ENCODE peak calls at places on chromosomes 4 and X, in five cellular contexts. C is neural crest cell; Q is right cardiac atrium; Z is stimulated activated naive CD8-positive, alpha-beta T cell treated with anti-CD3 and anti-CD28 coated beads, Interleukin-15, amount 100 ng/mL, for 72 hours; P is cardiac fibroblast. S is an unnamed sample.
A peak's percentile ranks its signal among the peaks of the same experiment; 100 is the strongest.

GRCh38 chrX:131032646-131033230 is 25.4 kb upstream of the ARHGAP36 start:
- DNase-seq in Z (no peak), P (no peak), Q (no peak), C (no peak), S (no peak)

GRCh38 chrX:109716431-109717028 is 16.5 kb downstream of the ACSL4 start:
- DNase-seq in Q (no peak), C (no peak), Z (no peak), P (peak; percentile 45), S (no peak)

GRCh38 chr4:147513051-147513450 is 32.2 kb downstream of the EDNRA start:
- DNase-seq in P (no peak), Z (no peak), C (no peak), Q (no peak), S (no peak)

GRCh38 chr4:175246941-175247340 is 328.8 kb downstream of the ADAM29 start:
- DNase-seq in C (no peak), P (no peak), Z (no peak), Q (no peak), S (no peak)

GRCh38 chr4:6768539-6768905 is 14.0 kb upstream of the KIAA0232 start:
- DNase-seq in Z (no peak), C (no peak), P (peak; percentile 39), Q (no peak), S (no peak)

GRCh38 chr4:70701271-70701670 is 12.9 kb downstream of the UTP3 start:
- DNase-seq in Q (no peak), Z (no peak), C (no peak), P (no peak), S (no peak)

GRCh38 chr4:86178216-86178615 is 181.6 kb downstream of the MAPK10 start:
- DNase-seq in C (no peak), P (no peak), Q (no peak), Z (no peak), S (no peak)

GRCh38 chr4:122739174-122739573 is 6.7 kb downstream of the BBS12 start:
- DNase-seq in P (peak; percentile 85), C (no peak), Z (no peak), Q (no peak), S (no peak)

GRCh38 chrX:97616883-97617510 is 733.3 kb downstream of the RPA4 start:
- DNase-seq in Z (no peak), P (peak; percentile 54), C (no peak), Q (no peak), S (no peak)

GRCh38 chr4:167028976-167029375 is 205.3 kb downstream of the SPOCK3 start:
- DNase-seq in C (no peak), Q (no peak), P (no peak), Z (no peak), S (no peak)

GRCh38 chr4:177574446-177574845 is 132.2 kb upstream of the AGA start:
- DNase-seq in Q (no peak), P (peak; percentile 60), Z (no peak), C (no peak), S (no peak)

GRCh38 chrX:31499120-31499519 is 427.3 kb upstream of the FTHL17 start:
- DNase-seq in Q (no peak), C (no peak), P (peak; percentile 77), Z (no peak), S (no peak)

GRCh38 chr4:16496501-16496900 is 270.2 kb upstream of the TAPT1 start:
- DNase-seq in Q (no peak), Z (no peak), C (no peak), P (peak; percentile 69), S (no peak)

GRCh38 chr4:152299553-152299952 is 236.3 kb downstream of the FBXW7 start:
- DNase-seq in Q (no peak), P (no peak), Z (no peak), C (no peak), S (no peak)

GRCh38 chr4:1833307-1834046 is 22.5 kb downstream of the LETM1 start:
- DNase-seq in P (no peak), C (no peak), Q (no peak), Z (no peak), S (no peak)

GRCh38 chr4:81142744-81143143 is 72.3 kb downstream of the PRKG2 start:
- DNase-seq in P (peak; percentile 85), Z (no peak), Q (no peak), C (no peak), S (no peak)

GRCh38 chr4:26028793-26029511 is 114.9 kb downstream of the SMIM20 start:
- DNase-seq in Z (peak; percentile 73), C (peak; percentile 76), P (peak; percentile 72), Q (peak; percentile 92), S (peak; percentile 75)

GRCh38 chr4:84258905-84259830 is 239.9 kb downstream of the NKX6-1 start:
- DNase-seq in C (no peak), P (peak; percentile 27), Z (no peak), Q (no peak), S (no peak)

GRCh38 chrX:2707334-2707760 is 16.3 kb downstream of the CD99 start:
- DNase-seq in P (peak; percentile 73), C (no peak), Z (peak; percentile 56), Q (peak; percentile 64), S (peak; percentile 42)

GRCh38 chr4:54449999-54450398 is 207.8 kb upstream of the KIT start:
- DNase-seq in P (no peak), C (no peak), Z (no peak), Q (no peak), S (no peak)

GRCh38 chr4:179307297-179308136 is 1865.3 kb upstream of the AGA start:
- DNase-seq in Z (peak; percentile 16), Q (no peak), P (peak; percentile 24), C (peak; percentile 59), S (no peak)

GRCh38 chr4:127917151-127917550 is 36.5 kb downstream of the PLK4 start:
- DNase-seq in P (no peak), C (no peak), Z (no peak), Q (no peak), S (no peak)

GRCh38 chrX:9285342-9285771 is 179.5 kb upstream of the TBL1X start:
- DNase-seq in Z (peak; percentile 63), P (no peak), Q (no peak), C (no peak), S (no peak)

GRCh38 chr4:7857238-7857701 is 82.4 kb downstream of the AFAP1 start:
- DNase-seq in Z (no peak), P (peak; percentile 94), C (no peak), Q (peak; percentile 80), S (peak; percentile 51)

GRCh38 chrX:150842198-150842553 is 56.3 kb downstream of the CD99L2 start:
- DNase-seq in P (no peak), C (no peak), Z (no peak), Q (no peak), S (no peak)

GRCh38 chr4:139015948-139016451 is 419 bp downstream of the NOCT start:
- DNase-seq in P (peak; percentile 32), Z (no peak), C (no peak), Q (peak; percentile 66), S (peak; percentile 30)

GRCh38 chr4:81380364-81380853 is 91.3 kb downstream of the RASGEF1B start:
- DNase-seq in Z (no peak), Q (no peak), C (no peak), P (no peak), S (no peak)

GRCh38 chr4:75895744-75896314 is 6.4 kb downstream of the PPEF2 start:
- DNase-seq in Z (peak; percentile 13), C (no peak), P (peak; percentile 36), Q (no peak), S (no peak)

GRCh38 chr4:168569066-168569908 is 72.4 kb downstream of the PALLD start:
- DNase-seq in Z (no peak), Q (no peak), C (no peak), P (peak; percentile 35), S (no peak)

GRCh38 chr4:131408102-131408501 is 1741.0 kb upstream of the PCDH10 start:
- DNase-seq in C (no peak), Q (no peak), P (no peak), Z (no peak), S (no peak)

GRCh38 chrX:39852496-39852895 is 245.3 kb downstream of the BCOR start:
- DNase-seq in Z (no peak), C (no peak), Q (no peak), P (no peak), S (no peak)

GRCh38 chr4:19693949-19694597 is 557.6 kb upstream of the SLIT2 start:
- DNase-seq in P (peak; percentile 52), Q (peak; percentile 18), Z (no peak), C (no peak), S (no peak)

GRCh38 chrX:3811331-3812311 is 98.2 kb upstream of the PRKX start:
- DNase-seq in P (peak; percentile 65), C (no peak), Z (peak; percentile 23), Q (peak; percentile 46), S (no peak)

GRCh38 chr4:186727149-186727976 is 3.7 kb upstream of the FAT1 start:
- DNase-seq in P (no peak), Q (no peak), C (no peak), Z (no peak), S (no peak)

GRCh38 chr4:168636506-168637176 is 139.8 kb downstream of the PALLD start:
- DNase-seq in Z (no peak), Q (no peak), P (peak; percentile 80), C (no peak), S (no peak)

GRCh38 chrX:100864967-100865366 is 9.2 kb downstream of the NOX1 start:
- DNase-seq in P (peak; percentile 38), C (no peak), Z (no peak), Q (no peak), S (no peak)

GRCh38 chr4:147732516-147733193 is 767 bp downstream of the ARHGAP10 start:
- DNase-seq in C (peak; percentile 36), Z (no peak), P (peak; percentile 55), Q (peak; percentile 79), S (peak; percentile 44)

S was measured in left ventricle myocardium inferior.